ENCODE peak calls at places on chromosomes 4 and X, in four cellular contexts. R, J, N and M are unnamed samples.

GRCh38 chrX:3520458-3520857 is 174.0 kb upstream of the MXRA5 start:
- DNase-seq in R (no peak), N (peak), J (no peak), M (no peak)

GRCh38 chr4:10738826-10739489 is 54.4 kb upstream of the CLNK start:
- DNase-seq in J (no peak), R (no peak), N (peak), M (no peak)

GRCh38 chrX:12794654-12795053 is 3.4 kb downstream of the PRPS2 start:
- DNase-seq in N (no peak), J (no peak), R (no peak), M (no peak)

GRCh38 chr4:14196141-14196540 is 568.6 kb upstream of the BOD1L1 start:
- DNase-seq in N (peak), R (no peak), J (no peak), M (peak)

GRCh38 chr4:990746-991367 is 2.3 kb downstream of the SLC26A1 start:
- DNase-seq in N (no peak), R (no peak), J (no peak), M (no peak)

GRCh38 chrX:41145920-41146608 is 60.8 kb downstream of the USP9X start:
- DNase-seq in N (peak), R (no peak), J (no peak), M (no peak)

GRCh38 chr4:41012308-41012707 is 202.0 kb downstream of the APBB2 start:
- DNase-seq in N (peak), J (no peak), R (no peak), M (no peak)

GRCh38 chr4:150336676-150337412 is 245.1 kb upstream of the MAB21L2 start:
- DNase-seq in J (no peak), N (no peak), R (no peak), M (no peak)

GRCh38 chr4:185936650-185937376 is 124.8 kb upstream of the SORBS2 start:
- DNase-seq in R (no peak), N (no peak), J (no peak), M (peak)

GRCh38 chrX:46178763-46179162 is 366.5 kb downstream of the ZNF674 start:
- DNase-seq in N (peak), J (no peak), R (no peak), M (no peak)

GRCh38 chr4:173270312-173271027 is 63.7 kb downstream of the HMGB2 start:
- DNase-seq in R (peak), N (peak), J (no peak), M (no peak)